ENCODE peak calls at places on chromosomes 6 and 20, in eight cellular contexts. U is dorsolateral prefrontal cortex; Z is spleen; Y is astrocyte of the spinal cord; I is epithelial cell of esophagus; X is CD8-positive, alpha-beta T cell; A is psoas muscle; C is fibroblast of lung. J is an unnamed sample.

GRCh38 chr20:17995967-17996819 is 27.4 kb downstream of the MGME1 start:
- DNase-seq in C (peak; percentile 62), I (peak; percentile 70), Y (peak; percentile 72), Z (peak; percentile 62), U (no peak), X (peak; percentile 26), A (no peak), J (no peak)

GRCh38 chr20:59961423-59961822 is 3.2 kb downstream of the CDH26 start:
- DNase-seq in C (no peak), A (no peak), X (no peak), I (peak; percentile 76), U (no peak), Z (no peak), Y (no peak), J (no peak)

GRCh38 chr20:47561175-47561574 is 59.5 kb downstream of the NCOA3 start:
- DNase-seq in C (peak; percentile 73), U (no peak), Z (no peak), I (no peak), X (no peak), Y (peak; percentile 35), A (no peak), J (no peak)

GRCh38 chr6:30361661-30362060 is 16.7 kb downstream of the RPP21 start:
- DNase-seq in C (no peak), U (no peak), Y (no peak), I (peak; percentile 14), Z (no peak), A (no peak), X (no peak), J (no peak)

GRCh38 chr6:101011165-101011564 is 130.0 kb upstream of the ASCC3 start:
- DNase-seq in C (no peak), U (no peak), I (peak; percentile 52), A (no peak), X (no peak), Z (no peak), Y (no peak), J (no peak)

GRCh38 chr6:35139924-35140524 is 1.1 kb downstream of the TCP11 start:
- DNase-seq in C (peak; percentile 67), X (peak; percentile 41), I (peak; percentile 70), Z (no peak), U (no peak), Y (peak; percentile 74), A (peak; percentile 51), J (no peak)

GRCh38 chr6:106512048-106512957 is 117.0 kb downstream of the RTN4IP1 start:
- DNase-seq in C (peak; percentile 39), Z (peak; percentile 98), Y (peak; percentile 61), X (peak; percentile 80), A (peak; percentile 81), U (no peak), I (peak; percentile 62), J (no peak)

GRCh38 chr20:25318471-25319240 is 70.8 kb downstream of the PYGB start:
- DNase-seq in C (no peak), I (no peak), U (no peak), Z (peak; percentile 82), X (no peak), Y (no peak), A (no peak), J (no peak)

GRCh38 chr20:53074811-53075314 is 102.7 kb downstream of the TSHZ2 start:
- DNase-seq in C (peak; percentile 87), U (no peak), Z (no peak), I (peak; percentile 85), A (no peak), X (no peak), Y (no peak), J (no peak)

GRCh38 chr6:144310761-144311160 is 25.6 kb downstream of the UTRN start:
- DNase-seq in I (no peak), X (no peak), C (no peak), A (no peak), Y (no peak), U (no peak), Z (no peak), J (no peak)

GRCh38 chr20:52340036-52340634 is 148.6 kb upstream of the ZFP64 start:
- DNase-seq in C (no peak), A (no peak), Z (no peak), X (no peak), U (no peak), I (no peak), Y (no peak), J (no peak)

GRCh38 chr6:47349931-47350330 is 40.2 kb upstream of the TNFRSF21 start:
- DNase-seq in C (no peak), X (no peak), A (no peak), Z (no peak), I (no peak), Y (no peak), U (no peak), J (no peak)

DNA sequence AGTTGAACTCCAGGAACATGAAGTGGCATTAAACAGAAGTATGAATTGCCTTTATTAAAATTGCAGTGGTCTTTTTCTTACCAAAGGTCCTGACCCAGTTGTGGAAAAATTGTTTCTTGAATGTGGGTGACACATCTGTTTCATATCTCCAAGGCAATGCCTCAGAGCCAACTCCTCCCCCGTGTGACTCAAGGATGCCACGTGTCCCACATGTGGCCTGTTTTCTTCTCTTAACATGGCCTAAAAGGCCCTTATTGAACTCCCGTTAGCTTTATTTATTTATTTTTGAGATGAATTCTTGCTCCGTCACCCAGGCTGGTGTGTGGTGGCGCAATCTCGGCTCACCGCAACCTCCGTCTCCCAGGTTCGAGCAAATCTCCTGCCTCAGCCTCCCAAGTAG is 128.4 kb upstream of the ESR1 start:
- DNase-seq in X (no peak), Y (peak; percentile 14), I (peak; percentile 31), A (peak; percentile 64), Z (no peak), C (peak; percentile 63), U (no peak), J (no peak)
- TF ChIP-seq CTCF in X (no peak), Y (no peak), I (no peak), A (no peak), Z (no peak), C (no peak), U (no peak), J (no peak)

DNA sequence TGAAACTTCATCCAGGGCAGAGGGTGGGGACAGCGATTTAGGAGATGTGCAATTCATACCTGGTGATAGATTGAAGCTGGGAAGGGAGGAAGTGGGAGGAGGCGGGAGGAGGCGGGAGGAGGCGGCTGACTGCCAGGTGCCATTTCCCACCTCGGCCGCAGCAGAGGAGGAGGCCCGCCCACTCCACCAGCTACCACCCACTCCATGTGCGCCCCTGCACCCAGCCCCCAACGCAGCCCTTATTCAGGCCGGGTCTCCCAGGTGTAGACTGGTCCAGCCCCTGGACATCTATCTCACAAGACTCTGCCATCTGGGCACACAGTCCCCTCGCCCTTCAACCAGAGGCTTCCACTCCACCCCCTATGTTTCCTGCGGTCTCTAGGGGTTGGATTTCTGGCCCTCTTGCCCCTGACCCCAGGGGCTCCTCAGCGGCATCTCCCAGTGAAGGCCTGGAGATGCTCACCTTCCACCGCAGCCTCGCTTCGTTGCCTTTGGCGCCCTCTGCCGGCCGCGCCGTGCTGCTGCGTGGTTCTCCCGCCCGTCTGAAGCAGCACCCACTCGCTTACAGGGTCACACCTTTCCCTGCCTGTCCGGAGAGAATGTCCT is 32.6 kb upstream of the FAM83D start:
- DNase-seq in X (peak; percentile 76), I (peak; percentile 53), C (peak; percentile 8), U (peak; percentile 80), Y (peak; percentile 31), A (peak; percentile 76), Z (peak; percentile 95), J (no peak)
- H3K4me3 ChIP-seq in X (peak overlapping the region; percentile 22), I (no peak overlapping the region), C (no peak overlapping the region), U (peak overlapping the region; percentile 23), Y (no peak overlapping the region), A (no peak overlapping the region), Z (no peak overlapping the region), J (no peak overlapping the region)

GRCh38 chr20:48656661-48657211 is 171.1 kb downstream of the PREX1 start:
- DNase-seq in U (peak; percentile 93), C (no peak), X (no peak), A (no peak), Y (no peak), I (no peak), Z (peak; percentile 76), J (no peak)
- TF ChIP-seq CTCF in U (peak; percentile 75), C (no peak), X (no peak), A (no peak), Y (no peak), I (peak; percentile 2), Z (no peak), J (peak; percentile 26)

DNA sequence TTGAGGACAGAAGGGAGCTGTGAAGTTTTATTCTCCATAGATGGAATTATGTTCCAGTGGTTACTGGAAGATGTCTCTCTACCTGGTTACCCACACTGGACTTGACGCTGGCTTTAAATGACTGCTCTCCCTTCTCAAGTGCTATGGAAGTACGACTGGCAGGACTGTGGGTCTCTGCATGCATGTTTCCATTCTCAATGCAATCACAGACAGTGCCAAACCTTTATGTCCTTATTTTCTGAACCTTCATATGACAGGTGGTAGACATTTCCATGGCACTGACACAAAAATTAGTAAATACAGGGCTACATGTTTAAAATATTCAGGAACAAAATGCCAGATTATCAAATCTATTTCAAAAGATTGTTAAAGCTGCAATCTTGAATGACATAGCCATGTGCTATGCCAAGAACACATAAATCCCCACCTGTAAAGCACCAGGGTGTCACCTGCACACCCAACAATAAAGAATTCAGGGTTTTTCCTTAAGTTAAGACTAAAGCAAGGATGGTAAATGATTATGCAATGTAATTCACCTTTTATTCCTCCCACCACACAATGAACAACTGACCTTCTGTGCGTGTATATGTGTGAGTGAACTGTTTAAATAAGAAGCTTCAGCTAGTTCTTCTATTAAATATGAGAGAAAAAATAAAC is 153.3 kb upstream of the ENPP5 start:
- DNase-seq in C (no peak), A (no peak), Y (no peak), I (no peak), U (no peak), X (no peak), Z (no peak), J (no peak)
- H3K4me3 ChIP-seq in C (peak overlapping the region; percentile 20), A (no peak overlapping the region), Y (no peak overlapping the region), I (no peak overlapping the region), U (peak overlapping the region; percentile 61), X (no peak overlapping the region), Z (no peak overlapping the region), J (no peak overlapping the region)

DNA sequence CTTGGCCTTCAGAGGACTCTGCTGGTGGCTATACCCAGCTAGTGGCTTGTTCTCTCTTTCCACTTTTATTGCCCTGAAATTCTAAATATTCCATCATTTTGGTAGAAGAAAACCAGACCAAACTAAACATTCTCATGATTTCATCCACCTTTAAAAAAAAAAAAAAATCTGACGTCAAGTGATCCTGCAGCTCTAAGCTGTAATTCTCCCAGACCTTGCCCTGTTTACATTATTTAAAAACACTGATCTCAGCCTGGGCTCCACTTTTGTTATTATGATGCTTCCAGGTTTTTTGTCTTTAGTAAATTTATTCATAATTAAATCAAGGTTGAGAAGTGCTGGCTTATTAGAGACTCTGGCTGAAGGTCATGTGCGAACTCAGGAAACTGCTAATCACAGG is 114.3 kb downstream of the MTHFD1L start:
- DNase-seq in X (no peak), Z (no peak), Y (no peak), A (no peak), C (no peak), U (no peak), I (no peak), J (no peak)
- TF ChIP-seq CTCF in X (no peak), Z (no peak), Y (no peak), A (no peak), C (no peak), U (no peak), I (no peak), J (no peak)

DNA sequence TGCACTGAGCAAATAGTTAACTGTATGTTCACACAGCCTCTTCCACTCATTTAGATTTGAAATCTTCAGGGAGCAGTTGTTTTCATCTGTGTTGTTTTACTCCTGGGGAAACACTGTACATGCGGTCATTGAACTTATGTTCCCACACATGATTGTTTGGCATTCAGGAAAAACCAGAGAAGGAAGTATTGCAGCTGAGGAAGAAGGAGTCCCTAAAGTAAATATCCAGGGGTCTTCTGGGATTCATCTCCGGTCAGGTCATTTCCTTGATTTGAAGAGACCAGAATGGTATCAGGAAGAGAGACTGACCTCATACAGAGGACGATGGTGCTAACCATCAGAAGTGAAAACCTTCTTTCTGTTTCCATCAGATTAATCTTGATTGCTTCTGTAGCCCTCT is 52.5 kb downstream of the DCBLD1 start:
- DNase-seq in Z (no peak), U (no peak), I (no peak), X (no peak), A (no peak), Y (no peak), C (no peak), J (no peak)
- H3K4me3 ChIP-seq in Z (no peak overlapping the region), U (no peak overlapping the region), I (no peak overlapping the region), X (no peak overlapping the region), A (no peak overlapping the region), Y (no peak overlapping the region), C (no peak overlapping the region), J (no peak overlapping the region)